ENCODE peak calls at places on chromosomes 3 and 15, in ten cellular contexts. X is tibial artery, Q is transverse colon, L is IMR-90, F is A549, K is BE2C, B is hepatocyte, P is spleen, U is cardiac muscle cell, M is thoracic aorta. I is an unnamed sample. For H3K4me1, the result is how much of the 10 kb centered on the place peaks cover.

GRCh38 chr15:90895571-90896117 is 7.5 kb upstream of the MAN2A2 start:
- DNase-seq in X (no peak), Q (no peak), L (no peak), F (peak), K (peak), B (no peak), P (peak), U (no peak), M (no peak), I (no peak)

GRCh38 chr15:98760112-98760826 is 111.9 kb downstream of the IGF1R start:
- DNase-seq in X (no peak), Q (no peak), L (no peak), F (no peak), K (no peak), B (no peak), P (no peak), U (no peak), M (no peak), I (no peak)

GRCh38 chr3:141271279-141272033 is 39.8 kb downstream of the PXYLP1 start:
- DNase-seq in X (no peak), Q (no peak), L (no peak), F (no peak), K (no peak), B (peak), P (no peak), U (no peak), M (no peak), I (no peak)

GRCh38 chr15:64911317-64912186 is at the start of gene ANKDD1A:
- DNase-seq in X (peak), Q (peak), L (peak), F (peak), K (peak), B (peak), P (peak), U (peak), M (peak), I (peak)

GRCh38 chr3:69822501-69822900 is 83.2 kb downstream of the MITF start:
- DNase-seq in X (no peak), Q (no peak), L (no peak), F (no peak), K (no peak), B (no peak), P (no peak), U (no peak), M (no peak), I (no peak)

GRCh38 chr3:151838574-151839312 is 24.8 kb downstream of the AADAC start:
- DNase-seq in X (peak), Q (peak), L (peak), F (peak), K (peak), B (peak), P (no peak), U (peak), M (no peak), I (no peak)

GRCh38 chr3:46659285-46659684 is 34.2 kb downstream of the ALS2CL start:
- DNase-seq in X (no peak), Q (no peak), L (no peak), F (no peak), K (peak), B (no peak), P (no peak), U (no peak), M (no peak), I (no peak)

GRCh38 chr15:82768414-82769081 is 37.3 kb downstream of the FSD2 start:
- DNase-seq in X (no peak), Q (no peak), L (peak), F (peak), K (no peak), B (peak), P (no peak), U (no peak), M (no peak), I (peak)

GRCh38 chr15:41562784-41563198 is 3.8 kb downstream of the TYRO3 start:
- DNase-seq in X (no peak), Q (no peak), L (peak), F (no peak), K (no peak), B (peak), P (no peak), U (no peak), M (no peak), I (no peak)

GRCh38 chr15:95202569-95203349 is 971.4 kb downstream of the MCTP2 start:
- DNase-seq in X (no peak), Q (no peak), L (peak), F (no peak), K (no peak), B (no peak), P (no peak), U (no peak), M (no peak), I (no peak)

GRCh38 chr15:62337934-62338333 is 172.8 kb upstream of the C2CD4B start:
- DNase-seq in X (no peak), Q (no peak), L (no peak), F (no peak), K (no peak), B (no peak), P (no peak), U (no peak), M (no peak), I (no peak)

GRCh38 chr15:89138999-89139612 is 50.9 kb downstream of the ABHD2 start:
- DNase-seq in X (no peak), Q (no peak), L (peak), F (no peak), K (no peak), B (no peak), P (no peak), U (no peak), M (no peak), I (no peak)

GRCh38 chr3:134600166-134600670 is 50.6 kb downstream of the KY start:
- DNase-seq in X (no peak), Q (no peak), L (no peak), F (no peak), K (no peak), B (no peak), P (no peak), U (no peak), M (no peak), I (no peak)

GRCh38 chr3:58296269-58296668 is 9.8 kb upstream of the RPP14 start:
- DNase-seq in X (no peak), Q (no peak), L (no peak), F (no peak), K (no peak), B (no peak), P (no peak), U (no peak), M (no peak), I (no peak)

GRCh38 chr3:113051222-113051804 is 60.5 kb downstream of the GTPBP8 start:
- DNase-seq in X (peak), Q (peak), L (peak), F (peak), K (peak), B (peak), P (peak), U (peak), M (peak), I (peak)

GRCh38 chr3:71537211-71537611 is 46.3 kb downstream of the FOXP1 start:
- DNase-seq in X (peak), Q (no peak), L (peak), F (peak), K (no peak), B (peak), P (no peak), U (no peak), M (peak), I (peak)

DNA sequence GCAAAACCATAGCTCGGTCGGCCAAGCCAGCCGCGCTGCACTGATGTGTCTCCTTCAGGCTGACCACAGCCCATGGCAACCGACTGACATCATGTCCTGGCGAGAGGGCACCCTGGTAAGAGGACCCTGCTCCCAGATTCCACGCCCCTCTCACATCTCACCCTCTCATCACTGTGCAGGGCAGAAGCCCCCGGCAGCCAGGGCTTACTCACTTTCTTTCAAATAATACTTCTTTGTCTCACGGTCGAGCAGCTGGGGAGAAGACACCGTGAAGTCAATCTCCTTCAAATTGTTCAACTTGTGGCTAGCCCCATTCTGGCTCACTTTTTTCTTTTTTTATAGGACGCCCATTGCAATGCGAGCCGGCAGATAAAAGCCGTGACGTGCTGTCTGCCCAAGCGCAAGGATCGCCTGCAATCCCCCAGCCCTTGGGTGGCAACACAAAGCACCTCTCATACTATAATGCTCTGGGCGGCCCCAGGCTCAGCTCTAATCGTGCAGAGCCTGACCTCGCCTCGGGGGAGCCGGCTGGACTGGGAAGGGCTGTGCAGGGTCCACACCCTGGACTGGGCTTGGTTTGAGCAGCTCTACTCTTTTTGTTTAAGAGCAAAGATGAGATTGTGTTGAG is 33.6 kb downstream of the VGLL4 start:
- DNase-seq in X (no peak), Q (peak), L (peak), F (no peak), K (peak), B (peak), P (no peak), U (no peak), M (no peak), I (peak)
- H3K4me1 ChIP-seq in X (half or more), Q (half or more), L (under half), F (under half), K (under half), B (half or more), P (under half), U (half or more), M (half or more), I (half or more)

DNA sequence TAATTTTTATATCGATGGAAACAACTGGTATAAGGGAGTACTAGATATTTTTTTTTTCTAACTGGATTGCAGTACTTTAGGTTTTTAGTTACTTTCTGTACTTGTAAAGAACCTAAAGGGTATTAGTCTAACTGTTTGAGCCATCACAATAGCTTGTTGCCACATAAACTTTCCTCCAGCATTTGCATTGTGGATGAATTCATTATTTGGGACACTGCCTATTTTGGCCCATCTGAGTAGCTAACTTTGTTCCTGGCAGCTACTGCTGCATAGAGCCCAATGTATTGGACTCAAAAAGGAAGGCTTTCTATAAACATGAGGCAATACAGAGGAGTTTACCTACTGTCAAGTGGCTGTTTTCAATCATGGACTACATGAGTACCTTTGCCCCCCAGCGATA is 1.9 kb downstream of the ROBO2 start:
- DNase-seq in X (no peak), Q (no peak), L (no peak), F (no peak), K (no peak), B (peak), P (no peak), U (no peak), M (no peak), I (no peak)
- H3K4me3 ChIP-seq in X (no peak), Q (no peak), L (no peak), F (no peak), K (peak), B (peak), P (peak), U (peak), M (no peak), I (no peak)

GRCh38 chr15:31457631-31458526 is 131.2 kb downstream of the KLF13 start:
- DNase-seq in X (peak), Q (no peak), L (peak), F (peak), K (no peak), B (no peak), P (peak), U (no peak), M (no peak), I (no peak)

GRCh38 chr15:31457161-31457560 is 130.5 kb downstream of the KLF13 start:
- DNase-seq in X (no peak), Q (no peak), L (no peak), F (peak), K (no peak), B (no peak), P (peak), U (no peak), M (no peak), I (no peak)

GRCh38 chr15:31456329-31457060 is 129.9 kb downstream of the KLF13 start:
- DNase-seq in X (no peak), Q (no peak), L (no peak), F (no peak), K (no peak), B (no peak), P (peak), U (no peak), M (no peak), I (no peak)

GRCh38 chr15:31453558-31454318 is 127.1 kb downstream of the KLF13 start:
- DNase-seq in X (peak), Q (peak), L (no peak), F (no peak), K (no peak), B (no peak), P (peak), U (no peak), M (no peak), I (no peak)

DNA sequence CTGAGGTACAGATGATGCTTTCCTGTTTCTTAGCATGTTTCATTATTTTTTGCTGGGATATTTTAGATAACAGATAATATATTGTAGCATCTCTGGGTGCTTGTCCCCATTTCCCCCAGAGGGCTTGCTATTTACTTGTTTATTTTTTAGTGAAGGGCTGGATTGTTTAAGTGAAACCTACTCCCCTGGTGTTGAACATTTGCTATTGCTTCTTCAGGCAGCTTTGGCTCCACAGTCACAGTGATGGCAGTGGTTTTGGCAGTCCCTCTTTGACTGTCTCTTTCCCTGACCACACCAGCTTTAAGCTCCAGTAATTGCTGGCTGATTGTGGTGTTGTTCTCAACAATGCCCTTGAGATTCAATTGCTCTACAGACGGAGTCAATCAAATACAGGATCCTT is 128.9 kb downstream of the KLF13 start:
- DNase-seq in X (no peak), Q (no peak), L (no peak), F (no peak), K (no peak), B (no peak), P (no peak), U (no peak), M (no peak), I (no peak)
- H3K4me1 ChIP-seq in X (under half), Q (under half), L (under half), F (under half), K (under half), B (under half), P (under half), U (under half), M (under half), I (under half)

GRCh38 chr3:11845661-11846060 is 1.0 kb downstream of the TAMM41 start:
- DNase-seq in X (no peak), Q (no peak), L (no peak), F (no peak), K (no peak), B (peak), P (no peak), U (no peak), M (no peak), I (no peak)

GRCh38 chr3:11847607-11848006 is 922 bp upstream of the TAMM41 start:
- DNase-seq in X (no peak), Q (no peak), L (no peak), F (no peak), K (no peak), B (no peak), P (no peak), U (no peak), M (no peak), I (no peak)

GRCh38 chr3:11846281-11847034 is at the start of gene TAMM41:
- DNase-seq in X (peak), Q (peak), L (peak), F (peak), K (peak), B (peak), P (peak), U (peak), M (peak), I (peak)

GRCh38 chr3:11847035-11847394 is 330 bp upstream of the TAMM41 start:
- DNase-seq in X (no peak), Q (no peak), L (no peak), F (no peak), K (no peak), B (no peak), P (no peak), U (no peak), M (no peak), I (no peak)

GRCh38 chr3:11844891-11845290 is 1.8 kb downstream of the TAMM41 start:
- DNase-seq in X (no peak), Q (no peak), L (no peak), F (no peak), K (no peak), B (no peak), P (no peak), U (no peak), M (no peak), I (no peak)
- H3K4me3 ChIP-seq in X (no peak), Q (no peak), L (no peak), F (no peak), K (no peak), B (no peak), P (peak), U (no peak), M (no peak), I (peak)

GRCh38 chr3:159844383-159844730 is 144.3 kb upstream of the IL12A start:
- DNase-seq in X (no peak), Q (no peak), L (peak), F (no peak), K (no peak), B (no peak), P (no peak), U (no peak), M (no peak), I (no peak)

GRCh38 chr3:159839561-159840379 is 148.9 kb upstream of the IL12A start:
- DNase-seq in X (no peak), Q (no peak), L (no peak), F (no peak), K (peak), B (peak), P (no peak), U (peak), M (no peak), I (peak)

GRCh38 chr3:159840900-159841299 is 147.7 kb upstream of the IL12A start:
- DNase-seq in X (no peak), Q (no peak), L (no peak), F (peak), K (no peak), B (no peak), P (no peak), U (no peak), M (no peak), I (no peak)

GRCh38 chr3:159838936-159839335 is 149.7 kb upstream of the IL12A start:
- DNase-seq in X (no peak), Q (no peak), L (no peak), F (no peak), K (no peak), B (no peak), P (no peak), U (no peak), M (no peak), I (no peak)

DNA sequence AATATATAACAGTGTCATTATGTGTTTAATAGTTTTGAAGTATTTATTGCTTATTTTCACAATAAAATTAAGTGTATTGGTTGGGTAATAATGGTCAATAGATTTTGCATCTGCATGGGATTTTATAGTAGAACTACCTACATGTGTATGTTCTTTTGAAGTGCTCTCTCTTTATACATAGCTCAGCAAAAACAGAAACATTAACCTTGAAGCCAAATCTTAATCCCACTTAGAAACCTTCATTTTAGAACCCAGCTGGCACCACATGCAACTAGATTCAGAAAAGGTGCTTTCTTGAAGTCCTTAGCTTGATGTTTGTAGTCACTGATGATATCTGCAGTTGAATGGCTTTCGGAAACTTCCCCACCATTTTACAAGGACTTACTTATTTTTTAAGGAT is 146.9 kb upstream of the IL12A start:
- DNase-seq in X (no peak), Q (no peak), L (no peak), F (no peak), K (no peak), B (no peak), P (no peak), U (no peak), M (no peak), I (no peak)
- H3K4me1 ChIP-seq in X (half or more), Q (under half), L (under half), F (half or more), K (under half), B (under half), P (under half), U (under half), M (half or more), I (under half)

DNA sequence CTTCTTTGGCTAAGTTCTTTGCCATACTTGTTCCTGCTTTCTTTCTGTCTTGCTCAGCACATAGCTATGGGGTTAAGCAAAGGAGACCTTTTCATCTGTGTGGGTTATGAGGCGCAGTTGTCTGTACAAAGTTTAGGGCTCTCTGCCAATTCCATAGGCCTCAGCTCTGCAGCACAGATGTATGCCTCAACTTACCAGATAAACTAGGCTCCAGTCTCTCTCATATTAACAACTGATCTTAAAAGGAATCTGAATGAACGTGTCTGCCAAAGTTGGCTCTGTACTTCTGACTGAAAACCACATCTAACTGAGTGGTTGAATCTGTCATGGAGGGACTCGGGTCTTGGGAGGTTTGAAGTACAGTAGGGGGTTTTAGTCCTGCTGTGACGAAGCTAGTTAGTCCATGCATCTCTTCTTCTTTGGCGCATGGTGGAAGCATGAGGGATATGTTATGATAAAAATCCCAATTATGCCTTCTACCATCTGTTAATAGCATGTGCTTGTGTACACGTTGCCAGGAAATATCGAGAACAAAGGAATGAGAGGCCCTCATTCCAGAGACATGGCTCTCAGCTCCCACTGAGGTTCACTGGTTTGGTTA is 114.6 kb upstream of the TSC22D2 start:
- DNase-seq in X (no peak), Q (no peak), L (peak), F (no peak), K (no peak), B (no peak), P (no peak), U (no peak), M (no peak), I (no peak)
- H3K4me3 ChIP-seq in X (no peak), Q (no peak), L (no peak), F (no peak), K (no peak), B (no peak), P (no peak), U (no peak), M (no peak), I (no peak)

GRCh38 chr3:182323126-182323727 is 470.1 kb upstream of the ATP11B start:
- DNase-seq in X (no peak), Q (no peak), L (no peak), F (no peak), K (no peak), B (no peak), P (no peak), U (no peak), M (no peak), I (no peak)
- H3K4me1 ChIP-seq in X (under half), Q (under half), L (under half), F (under half), K (under half), B (under half), P (under half), U (under half), M (under half), I (under half)

DNA sequence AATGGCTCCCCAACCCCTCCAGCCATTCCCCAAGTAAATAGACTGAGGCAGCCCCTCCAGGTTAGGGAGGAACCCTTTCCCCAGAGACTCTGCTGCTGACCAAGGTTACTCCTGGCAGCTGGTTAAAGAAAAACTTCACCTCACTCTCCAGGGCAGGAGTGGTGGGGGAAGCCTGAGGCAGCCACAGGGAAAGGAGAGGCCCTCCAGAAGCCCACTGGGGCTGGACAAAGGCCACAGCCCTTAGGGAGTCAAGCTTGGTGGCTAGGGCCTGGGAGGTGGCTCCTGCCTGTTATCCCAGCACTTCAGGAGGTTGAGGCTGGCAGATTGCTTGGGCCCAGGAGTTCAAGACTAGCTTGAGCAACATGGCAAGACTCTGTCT is 923 bp downstream of the ACY1 start:
- DNase-seq in X (no peak), Q (no peak), L (no peak), F (no peak), K (no peak), B (no peak), P (no peak), U (no peak), M (no peak), I (no peak)
- H3K4me3 ChIP-seq in X (no peak), Q (peak), L (no peak), F (peak), K (no peak), B (no peak), P (no peak), U (no peak), M (no peak), I (peak)